ENCODE peak calls at places on chromosomes 7 and 10, in ten cellular contexts. One of them, this sample, is unnamed.

GRCh38 chr10:75284097-75284485 is 48.3 kb upstream of the COMTD1 start:
- DNase-seq in epithelial cell of proximal tubule: no peak
- DNase-seq in Peyer's patch: no peak
- DNase-seq in colonic mucosa: no peak
- DNase-seq in GM10248: no peak
- DNase-seq in tibial artery: no peak
- DNase-seq in B cell: no peak
- DNase-seq in fibroblast of mammary gland: no peak
- DNase-seq in cardiac fibroblast: no peak
- DNase-seq in IMR-90: no peak
- DNase-seq in this sample: no peak

GRCh38 chr7:80918406-80918805 is 445 bp downstream of the SEMA3C start:
- DNase-seq in tibial artery: no peak
- DNase-seq in fibroblast of mammary gland: peak; percentile 31
- DNase-seq in epithelial cell of proximal tubule: no peak
- DNase-seq in IMR-90: no peak
- DNase-seq in colonic mucosa: no peak
- DNase-seq in GM10248: peak; percentile 23
- DNase-seq in cardiac fibroblast: peak; percentile 26
- DNase-seq in Peyer's patch: no peak
- DNase-seq in B cell: no peak
- DNase-seq in this sample: no peak

GRCh38 chr7:44283381-44284211 is 41.8 kb downstream of the CAMK2B start:
- DNase-seq in tibial artery: peak; percentile 8
- DNase-seq in fibroblast of mammary gland: no peak
- DNase-seq in colonic mucosa: no peak
- DNase-seq in IMR-90: no peak
- DNase-seq in GM10248: no peak
- DNase-seq in epithelial cell of proximal tubule: no peak
- DNase-seq in cardiac fibroblast: no peak
- DNase-seq in B cell: no peak
- DNase-seq in Peyer's patch: peak; percentile 35
- DNase-seq in this sample: peak; percentile 51

GRCh38 chr7:140475747-140476333 is 3.5 kb downstream of the MKRN1 start:
- DNase-seq in B cell: no peak
- DNase-seq in GM10248: peak; percentile 49
- DNase-seq in colonic mucosa: peak; percentile 73
- DNase-seq in epithelial cell of proximal tubule: no peak
- DNase-seq in Peyer's patch: no peak
- DNase-seq in fibroblast of mammary gland: peak; percentile 38
- DNase-seq in cardiac fibroblast: peak; percentile 56
- DNase-seq in IMR-90: peak; percentile 41
- DNase-seq in tibial artery: no peak
- DNase-seq in this sample: no peak

GRCh38 chr10:33478089-33478674 is 143.7 kb upstream of the NRP1 start:
- DNase-seq in GM10248: no peak
- DNase-seq in cardiac fibroblast: no peak
- DNase-seq in colonic mucosa: no peak
- DNase-seq in fibroblast of mammary gland: no peak
- DNase-seq in IMR-90: no peak
- DNase-seq in epithelial cell of proximal tubule: no peak
- DNase-seq in B cell: no peak
- DNase-seq in tibial artery: no peak
- DNase-seq in Peyer's patch: no peak
- DNase-seq in this sample: no peak

GRCh38 chr7:3194501-3195141 is 106.4 kb upstream of the SDK1 start:
- DNase-seq in Peyer's patch: no peak
- DNase-seq in epithelial cell of proximal tubule: peak; percentile 99
- DNase-seq in cardiac fibroblast: peak; percentile 91
- DNase-seq in GM10248: no peak
- DNase-seq in colonic mucosa: no peak
- DNase-seq in B cell: no peak
- DNase-seq in IMR-90: peak; percentile 89
- DNase-seq in fibroblast of mammary gland: peak; percentile 77
- DNase-seq in tibial artery: no peak
- DNase-seq in this sample: no peak

GRCh38 chr7:12111461-12112405 is 99.4 kb upstream of the TMEM106B start:
- DNase-seq in IMR-90: no peak
- DNase-seq in epithelial cell of proximal tubule: no peak
- DNase-seq in fibroblast of mammary gland: peak; percentile 21
- DNase-seq in cardiac fibroblast: peak; percentile 33
- DNase-seq in Peyer's patch: no peak
- DNase-seq in B cell: no peak
- DNase-seq in GM10248: no peak
- DNase-seq in colonic mucosa: no peak
- DNase-seq in tibial artery: no peak
- DNase-seq in this sample: peak; percentile 86

GRCh38 chr7:129186749-129187260 is 1.6 kb upstream of the SMO start:
- DNase-seq in cardiac fibroblast: no peak
- DNase-seq in epithelial cell of proximal tubule: no peak
- DNase-seq in fibroblast of mammary gland: no peak
- DNase-seq in colonic mucosa: no peak
- DNase-seq in IMR-90: no peak
- DNase-seq in B cell: no peak
- DNase-seq in Peyer's patch: no peak
- DNase-seq in tibial artery: no peak
- DNase-seq in GM10248: no peak
- DNase-seq in this sample: no peak

GRCh38 chr7:140005754-140006503 is 56.8 kb downstream of the PARP12 start:
- DNase-seq in Peyer's patch: peak; percentile 66
- DNase-seq in cardiac fibroblast: peak; percentile 57
- DNase-seq in IMR-90: no peak
- DNase-seq in GM10248: no peak
- DNase-seq in epithelial cell of proximal tubule: no peak
- DNase-seq in fibroblast of mammary gland: peak; percentile 24
- DNase-seq in tibial artery: no peak
- DNase-seq in B cell: no peak
- DNase-seq in colonic mucosa: peak; percentile 33
- DNase-seq in this sample: peak; percentile 60

GRCh38 chr7:184768-185264 is 7.6 kb upstream of the FAM20C start:
- DNase-seq in GM10248: no peak
- DNase-seq in Peyer's patch: no peak
- DNase-seq in epithelial cell of proximal tubule: no peak
- DNase-seq in B cell: no peak
- DNase-seq in colonic mucosa: no peak
- DNase-seq in IMR-90: no peak
- DNase-seq in tibial artery: no peak
- DNase-seq in cardiac fibroblast: peak; percentile 23
- DNase-seq in fibroblast of mammary gland: peak; percentile 38
- DNase-seq in this sample: no peak

GRCh38 chr7:148882668-148883232 is 1.3 kb downstream of the EZH2 start:
- DNase-seq in GM10248: no peak
- DNase-seq in Peyer's patch: no peak
- DNase-seq in epithelial cell of proximal tubule: no peak
- DNase-seq in IMR-90: no peak
- DNase-seq in B cell: no peak
- DNase-seq in fibroblast of mammary gland: peak; percentile 14
- DNase-seq in colonic mucosa: peak; percentile 20
- DNase-seq in cardiac fibroblast: no peak
- DNase-seq in tibial artery: no peak
- DNase-seq in this sample: no peak

GRCh38 chr7:151008143-151008510 is 16.2 kb downstream of the ATG9B start:
- DNase-seq in cardiac fibroblast: peak; percentile 66
- DNase-seq in Peyer's patch: no peak
- DNase-seq in IMR-90: no peak
- DNase-seq in fibroblast of mammary gland: peak; percentile 23
- DNase-seq in GM10248: no peak
- DNase-seq in epithelial cell of proximal tubule: no peak
- DNase-seq in B cell: no peak
- DNase-seq in tibial artery: no peak
- DNase-seq in colonic mucosa: no peak
- DNase-seq in this sample: no peak

GRCh38 chr10:67046507-67046906 is 120.7 kb downstream of the LRRTM3 start:
- DNase-seq in GM10248: no peak
- DNase-seq in cardiac fibroblast: no peak
- DNase-seq in IMR-90: no peak
- DNase-seq in Peyer's patch: no peak
- DNase-seq in epithelial cell of proximal tubule: no peak
- DNase-seq in B cell: no peak
- DNase-seq in fibroblast of mammary gland: no peak
- DNase-seq in colonic mucosa: no peak
- DNase-seq in tibial artery: no peak
- DNase-seq in this sample: no peak

GRCh38 chr10:86335831-86336230 is 30.8 kb downstream of the GRID1 start:
- DNase-seq in Peyer's patch: no peak
- DNase-seq in colonic mucosa: no peak
- DNase-seq in fibroblast of mammary gland: no peak
- DNase-seq in cardiac fibroblast: no peak
- DNase-seq in epithelial cell of proximal tubule: no peak
- DNase-seq in tibial artery: no peak
- DNase-seq in GM10248: no peak
- DNase-seq in B cell: no peak
- DNase-seq in IMR-90: no peak
- DNase-seq in this sample: peak; percentile 17

GRCh38 chr7:117349545-117349944 is 26.7 kb upstream of the WNT2 start:
- DNase-seq in Peyer's patch: no peak
- DNase-seq in IMR-90: no peak
- DNase-seq in cardiac fibroblast: no peak
- DNase-seq in GM10248: no peak
- DNase-seq in epithelial cell of proximal tubule: no peak
- DNase-seq in B cell: no peak
- DNase-seq in tibial artery: no peak
- DNase-seq in fibroblast of mammary gland: no peak
- DNase-seq in colonic mucosa: no peak
- DNase-seq in this sample: no peak

GRCh38 chr10:126235979-126236851 is 152.1 kb downstream of the ADAM12 start:
- DNase-seq in colonic mucosa: no peak
- DNase-seq in tibial artery: no peak
- DNase-seq in cardiac fibroblast: no peak
- DNase-seq in IMR-90: no peak
- DNase-seq in B cell: no peak
- DNase-seq in Peyer's patch: no peak
- DNase-seq in GM10248: no peak
- DNase-seq in fibroblast of mammary gland: no peak
- DNase-seq in epithelial cell of proximal tubule: no peak
- DNase-seq in this sample: no peak

DNA sequence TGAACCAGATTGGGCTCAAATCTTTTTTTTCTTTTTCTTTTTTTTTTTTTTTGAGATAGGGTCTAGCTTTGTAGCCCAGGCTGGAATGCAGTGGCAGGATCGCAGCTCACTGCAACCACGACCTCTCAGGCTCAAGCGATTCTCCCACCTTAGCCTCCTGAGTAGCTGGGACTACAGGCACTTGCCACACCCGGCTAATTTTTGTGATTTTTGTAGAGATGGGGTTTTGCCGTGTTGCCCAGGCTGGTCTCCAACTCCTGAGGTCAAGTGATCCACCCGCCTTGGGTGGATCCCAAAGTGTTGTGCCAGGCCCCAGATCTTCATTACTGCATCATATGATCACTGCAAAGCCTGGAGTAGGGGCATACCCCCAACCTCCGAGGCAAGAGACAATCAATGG is 2.8 kb downstream of the DNAJC30 start:
- DNase-seq in tibial artery: no peak
- DNase-seq in IMR-90: no peak
- DNase-seq in fibroblast of mammary gland: no peak
- DNase-seq in cardiac fibroblast: no peak
- DNase-seq in colonic mucosa: no peak
- DNase-seq in Peyer's patch: no peak
- DNase-seq in GM10248: no peak
- DNase-seq in epithelial cell of proximal tubule: no peak
- DNase-seq in B cell: no peak
- DNase-seq in this sample: no peak
- TF ChIP-seq CTCF in tibial artery: no peak
- TF ChIP-seq CTCF in IMR-90: no peak
- TF ChIP-seq CTCF in fibroblast of mammary gland: no peak
- TF ChIP-seq CTCF in cardiac fibroblast: no peak
- TF ChIP-seq CTCF in colonic mucosa: no peak
- TF ChIP-seq CTCF in Peyer's patch: no peak
- TF ChIP-seq CTCF in GM10248: no peak
- TF ChIP-seq CTCF in epithelial cell of proximal tubule: no peak
- TF ChIP-seq CTCF in B cell: no peak
- TF ChIP-seq CTCF in this sample: no peak

GRCh38 chr10:3239920-3240909 is 67.6 kb upstream of the PITRM1 start:
- DNase-seq in cardiac fibroblast: no peak
- DNase-seq in fibroblast of mammary gland: no peak
- DNase-seq in Peyer's patch: no peak
- DNase-seq in tibial artery: no peak
- DNase-seq in epithelial cell of proximal tubule: no peak
- DNase-seq in IMR-90: no peak
- DNase-seq in GM10248: no peak
- DNase-seq in B cell: no peak
- DNase-seq in colonic mucosa: no peak
- DNase-seq in this sample: no peak
- TF ChIP-seq CTCF in cardiac fibroblast: no peak
- TF ChIP-seq CTCF in fibroblast of mammary gland: no peak
- TF ChIP-seq CTCF in Peyer's patch: no peak
- TF ChIP-seq CTCF in tibial artery: no peak
- TF ChIP-seq CTCF in epithelial cell of proximal tubule: no peak
- TF ChIP-seq CTCF in IMR-90: no peak
- TF ChIP-seq CTCF in GM10248: no peak
- TF ChIP-seq CTCF in B cell: peak; percentile 34
- TF ChIP-seq CTCF in colonic mucosa: no peak
- TF ChIP-seq CTCF in this sample: no peak

DNA sequence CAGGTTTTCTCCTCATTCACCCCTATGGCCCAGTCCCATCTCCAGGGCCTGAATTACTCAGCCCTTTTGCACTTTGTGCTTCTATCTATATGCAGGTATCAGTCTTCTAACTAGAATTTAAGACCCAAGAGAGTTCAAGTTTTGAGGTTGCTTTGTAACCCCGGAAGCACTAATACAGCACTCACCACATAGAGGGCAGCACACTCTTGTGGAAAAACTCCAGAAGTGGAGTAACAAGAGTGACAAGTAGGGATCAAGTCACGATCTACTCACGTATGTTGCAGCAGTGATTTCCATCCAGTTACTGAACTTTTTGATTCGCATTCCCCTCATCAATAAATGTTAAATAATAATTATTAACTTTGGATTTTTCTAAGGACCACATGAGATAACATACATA is 151.0 kb downstream of the CHCHD3 start:
- DNase-seq in IMR-90: peak; percentile 3
- DNase-seq in epithelial cell of proximal tubule: no peak
- DNase-seq in GM10248: no peak
- DNase-seq in colonic mucosa: no peak
- DNase-seq in tibial artery: no peak
- DNase-seq in Peyer's patch: no peak
- DNase-seq in B cell: no peak
- DNase-seq in cardiac fibroblast: no peak
- DNase-seq in fibroblast of mammary gland: peak; percentile 20
- DNase-seq in this sample: no peak
- TF ChIP-seq CTCF in IMR-90: peak; percentile 30
- TF ChIP-seq CTCF in epithelial cell of proximal tubule: peak; percentile 61
- TF ChIP-seq CTCF in GM10248: peak; percentile 24
- TF ChIP-seq CTCF in colonic mucosa: no peak
- TF ChIP-seq CTCF in tibial artery: no peak
- TF ChIP-seq CTCF in Peyer's patch: no peak
- TF ChIP-seq CTCF in B cell: no peak
- TF ChIP-seq CTCF in cardiac fibroblast: peak; percentile 31
- TF ChIP-seq CTCF in fibroblast of mammary gland: peak; percentile 36
- TF ChIP-seq CTCF in this sample: peak; percentile 36

DNA sequence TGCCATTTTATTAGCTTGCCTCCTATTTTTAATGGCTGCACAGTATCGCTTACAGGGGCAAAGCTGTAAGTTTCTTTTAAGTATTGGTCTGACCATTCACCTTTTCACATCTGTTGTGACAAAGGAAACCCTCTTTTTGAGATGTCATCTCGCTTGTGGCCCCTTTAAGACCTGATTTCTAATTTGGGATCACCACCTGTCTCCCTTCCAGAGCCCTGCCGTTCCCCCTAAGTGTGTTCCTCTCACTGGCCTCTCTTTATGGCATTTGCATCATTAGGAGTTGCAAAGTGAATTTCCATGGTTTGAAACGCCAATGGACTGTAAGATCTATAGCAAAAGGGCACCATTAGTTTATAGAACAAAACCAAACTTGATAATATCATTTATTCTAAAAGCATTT is 1.4 kb downstream of the EPDR1 start:
- DNase-seq in IMR-90: no peak
- DNase-seq in Peyer's patch: no peak
- DNase-seq in tibial artery: no peak
- DNase-seq in B cell: no peak
- DNase-seq in fibroblast of mammary gland: no peak
- DNase-seq in cardiac fibroblast: no peak
- DNase-seq in epithelial cell of proximal tubule: no peak
- DNase-seq in colonic mucosa: no peak
- DNase-seq in GM10248: no peak
- DNase-seq in this sample: no peak
- TF ChIP-seq CTCF in IMR-90: no peak
- TF ChIP-seq CTCF in Peyer's patch: no peak
- TF ChIP-seq CTCF in tibial artery: no peak
- TF ChIP-seq CTCF in B cell: no peak
- TF ChIP-seq CTCF in fibroblast of mammary gland: no peak
- TF ChIP-seq CTCF in cardiac fibroblast: no peak
- TF ChIP-seq CTCF in epithelial cell of proximal tubule: no peak
- TF ChIP-seq CTCF in colonic mucosa: no peak
- TF ChIP-seq CTCF in GM10248: no peak
- TF ChIP-seq CTCF in this sample: no peak